ENCODE peak calls at places on chromosomes 13 and 19, in ten cellular contexts. G is GOT3, A is B cell, F is mesendoderm, R is foreskin fibroblast, K is SW 1271, E is globus pallidus, L is T-cell, T is HEK293T, P is fibroblast of mammary gland. I is an unnamed sample.

GRCh38 chr13:66461021-66461420 is 769.1 kb downstream of the PCDH9 start:
- DNase-seq in G (no peak), A (no peak), F (no peak), R (peak; percentile 11), K (no peak), E (no peak), L (no peak), T (no peak), P (peak; percentile 25), I (no peak)

GRCh38 chr19:51272183-51272817 is 21.4 kb downstream of the SIGLECL1 start:
- DNase-seq in G (no peak), A (no peak), F (no peak), R (no peak), K (no peak), E (no peak), L (no peak), T (no peak), P (no peak), I (no peak)

GRCh38 chr13:103640617-103641016 is 574.4 kb upstream of the SLC10A2 start:
- DNase-seq in G (no peak), A (no peak), F (no peak), R (no peak), K (no peak), E (no peak), L (no peak), T (no peak), P (no peak), I (no peak)

GRCh38 chr13:99892866-99893504 is 78.6 kb downstream of the ZIC5 start:
- DNase-seq in G (no peak), A (no peak), F (no peak), R (no peak), K (no peak), E (no peak), L (no peak), T (no peak), P (no peak), I (no peak)

GRCh38 chr13:98546402-98546801 is 30.5 kb downstream of the STK24 start:
- DNase-seq in G (no peak), A (no peak), F (peak; percentile 49), R (no peak), K (no peak), E (no peak), L (no peak), T (no peak), P (no peak), I (no peak)

GRCh38 chr19:19399733-19400438 is 5.6 kb upstream of the GATAD2A start:
- DNase-seq in G (no peak), A (no peak), F (no peak), R (peak; percentile 64), K (no peak), E (no peak), L (no peak), T (no peak), P (peak; percentile 61), I (no peak)

GRCh38 chr19:5031231-5032100 is 62.6 kb downstream of the KDM4B start:
- DNase-seq in G (peak; percentile 50), A (peak; percentile 85), F (peak; percentile 88), R (peak; percentile 89), K (peak; percentile 34), E (peak; percentile 66), L (peak; percentile 78), T (peak; percentile 92), P (peak; percentile 73), I (peak; percentile 88)

GRCh38 chr19:18046066-18046718 is 38.2 kb downstream of the ARRDC2 start:
- DNase-seq in G (no peak), A (no peak), F (peak; percentile 18), R (peak; percentile 91), K (no peak), E (no peak), L (no peak), T (no peak), P (peak; percentile 75), I (no peak)

GRCh38 chr13:30905932-30906383 is at the start of gene MEDAG:
- DNase-seq in G (peak; percentile 39), A (no peak), F (no peak), R (peak; percentile 74), K (no peak), E (no peak), L (no peak), T (no peak), P (peak; percentile 95), I (peak; percentile 67)

GRCh38 chr19:30498707-30499106 is 126.5 kb downstream of the ZNF536 start:
- DNase-seq in G (no peak), A (no peak), F (peak; percentile 38), R (no peak), K (no peak), E (peak; percentile 55), L (no peak), T (peak; percentile 39), P (no peak), I (no peak)

GRCh38 chr19:5893907-5894703 is 9.5 kb downstream of the NDUFA11 start:
- DNase-seq in G (no peak), A (no peak), F (no peak), R (peak; percentile 38), K (no peak), E (no peak), L (no peak), T (no peak), P (no peak), I (no peak)

GRCh38 chr19:13993554-13994308 is 12.4 kb downstream of the RFX1 start:
- DNase-seq in G (no peak), A (no peak), F (peak; percentile 45), R (no peak), K (no peak), E (no peak), L (no peak), T (no peak), P (no peak), I (no peak)

GRCh38 chr13:83549671-83550070 is 332.6 kb downstream of the SLITRK1 start:
- DNase-seq in G (no peak), A (no peak), F (no peak), R (no peak), K (no peak), E (no peak), L (no peak), T (no peak), P (no peak), I (no peak)

GRCh38 chr19:53809518-53810186 is 14.5 kb downstream of the NLRP12 start:
- DNase-seq in G (no peak), A (no peak), F (peak; percentile 80), R (no peak), K (no peak), E (no peak), L (no peak), T (peak; percentile 17), P (no peak), I (no peak)

GRCh38 chr19:46478356-46478986 is 7.1 kb upstream of the PNMA8A start:
- DNase-seq in G (no peak), A (no peak), F (peak; percentile 80), R (no peak), K (no peak), E (no peak), L (no peak), T (no peak), P (peak; percentile 77), I (no peak)

GRCh38 chr19:3963458-3964255 is 7.2 kb downstream of the DAPK3 start:
- DNase-seq in G (no peak), A (no peak), F (no peak), R (no peak), K (no peak), E (no peak), L (no peak), T (no peak), P (no peak), I (no peak)

GRCh38 chr19:33998302-33998701 is 174.0 kb upstream of the LSM14A start:
- DNase-seq in G (no peak), A (no peak), F (no peak), R (no peak), K (no peak), E (no peak), L (no peak), T (no peak), P (no peak), I (no peak)

GRCh38 chr13:101127741-101128353 is 288.5 kb downstream of the NALCN start:
- DNase-seq in G (no peak), A (no peak), F (peak; percentile 50), R (peak; percentile 79), K (no peak), E (peak; percentile 48), L (no peak), T (peak; percentile 23), P (peak; percentile 61), I (no peak)

GRCh38 chr19:19662866-19663291 is 597 bp downstream of the ATP13A1 start:
- DNase-seq in G (no peak), A (no peak), F (peak; percentile 43), R (peak; percentile 66), K (no peak), E (no peak), L (no peak), T (peak; percentile 28), P (peak; percentile 29), I (no peak)

GRCh38 chr19:46404884-46405658 is 8.3 kb downstream of the CCDC8 start:
- DNase-seq in G (no peak), A (no peak), F (peak; percentile 82), R (peak; percentile 76), K (no peak), E (no peak), L (no peak), T (no peak), P (peak; percentile 53), I (no peak)

GRCh38 chr19:34274284-34274826 is 20.0 kb downstream of the GARRE1 start:
- DNase-seq in G (no peak), A (no peak), F (no peak), R (peak; percentile 31), K (no peak), E (no peak), L (no peak), T (no peak), P (peak; percentile 12), I (no peak)

GRCh38 chr13:27960362-27961226 is 8.5 kb downstream of the CDX2 start:
- DNase-seq in G (no peak), A (no peak), F (peak; percentile 86), R (peak; percentile 28), K (no peak), E (peak; percentile 11), L (no peak), T (no peak), P (peak; percentile 22), I (peak; percentile 81)

GRCh38 chr13:31053098-31053497 is 108.6 kb downstream of the HSPH1 start:
- DNase-seq in G (no peak), A (no peak), F (no peak), R (no peak), K (no peak), E (no peak), L (no peak), T (no peak), P (peak; percentile 22), I (no peak)

GRCh38 chr19:44808463-44809371 is at the start of gene BCAM:
- DNase-seq in G (peak; percentile 22), A (no peak), F (peak; percentile 56), R (peak; percentile 83), K (no peak), E (peak; percentile 39), L (no peak), T (peak; percentile 79), P (peak; percentile 50), I (peak; percentile 91)

GRCh38 chr13:44686478-44687071 is 110.4 kb upstream of the TSC22D1 start:
- DNase-seq in G (no peak), A (no peak), F (no peak), R (peak; percentile 42), K (no peak), E (no peak), L (no peak), T (no peak), P (no peak), I (no peak)

GRCh38 chr19:52351512-52351911 is 15.5 kb downstream of the ZNF610 start:
- DNase-seq in G (no peak), A (no peak), F (peak; percentile 76), R (no peak), K (no peak), E (no peak), L (no peak), T (no peak), P (no peak), I (no peak)

GRCh38 chr19:6065685-6066365 is 44.5 kb downstream of the RFX2 start:
- DNase-seq in G (no peak), A (no peak), F (peak; percentile 91), R (no peak), K (no peak), E (no peak), L (peak; percentile 26), T (no peak), P (peak; percentile 46), I (peak; percentile 73)

GRCh38 chr19:43444531-43445340 is 20.7 kb downstream of the LYPD3 start:
- DNase-seq in G (no peak), A (no peak), F (no peak), R (no peak), K (no peak), E (no peak), L (no peak), T (no peak), P (no peak), I (peak; percentile 68)

I was measured in upper lobe of right lung.